ENCODE peak calls at places on chromosome 15, in nine cellular contexts. One of them, this sample, is unnamed.

GRCh38 chr15:98954411-98954810 is 53.2 kb downstream of the PGPEP1L start:
- DNase-seq in IMR-90: peak
- DNase-seq in fibroblast of pulmonary artery: peak
- DNase-seq in A172: peak
- DNase-seq in neuronal stem cell: no peak
- DNase-seq in OCI-M1: no peak
- DNase-seq in NCI-H460: no peak
- DNase-seq in M059J: peak
- DNase-seq in uterus: peak
- DNase-seq in this sample: no peak

GRCh38 chr15:85582719-85583089 is 202.3 kb downstream of the AKAP13 start:
- DNase-seq in M059J: no peak
- DNase-seq in NCI-H460: no peak
- DNase-seq in neuronal stem cell: no peak
- DNase-seq in uterus: peak
- DNase-seq in IMR-90: peak
- DNase-seq in fibroblast of pulmonary artery: no peak
- DNase-seq in OCI-M1: peak
- DNase-seq in A172: no peak
- DNase-seq in this sample: no peak

GRCh38 chr15:95141486-95141885 is 910.1 kb downstream of the MCTP2 start:
- DNase-seq in IMR-90: peak
- DNase-seq in A172: no peak
- DNase-seq in OCI-M1: no peak
- DNase-seq in fibroblast of pulmonary artery: peak
- DNase-seq in NCI-H460: no peak
- DNase-seq in M059J: no peak
- DNase-seq in uterus: no peak
- DNase-seq in neuronal stem cell: no peak
- DNase-seq in this sample: no peak

GRCh38 chr15:68187559-68187958 is 17.6 kb downstream of the CALML4 start:
- DNase-seq in fibroblast of pulmonary artery: peak
- DNase-seq in uterus: peak
- DNase-seq in A172: peak
- DNase-seq in IMR-90: peak
- DNase-seq in NCI-H460: no peak
- DNase-seq in M059J: peak
- DNase-seq in OCI-M1: no peak
- DNase-seq in neuronal stem cell: no peak
- DNase-seq in this sample: no peak

GRCh38 chr15:73323374-73323955 is 45.3 kb downstream of the HCN4 start:
- DNase-seq in neuronal stem cell: no peak
- DNase-seq in IMR-90: no peak
- DNase-seq in NCI-H460: no peak
- DNase-seq in OCI-M1: no peak
- DNase-seq in A172: no peak
- DNase-seq in M059J: no peak
- DNase-seq in fibroblast of pulmonary artery: no peak
- DNase-seq in uterus: no peak
- DNase-seq in this sample: no peak

GRCh38 chr15:58229297-58229768 is 91.2 kb downstream of the AQP9 start:
- DNase-seq in uterus: no peak
- DNase-seq in M059J: no peak
- DNase-seq in fibroblast of pulmonary artery: no peak
- DNase-seq in OCI-M1: no peak
- DNase-seq in neuronal stem cell: no peak
- DNase-seq in IMR-90: peak
- DNase-seq in NCI-H460: no peak
- DNase-seq in A172: no peak
- DNase-seq in this sample: no peak

GRCh38 chr15:77823736-77824135 is 191.0 kb upstream of the LINGO1 start:
- DNase-seq in IMR-90: no peak
- DNase-seq in fibroblast of pulmonary artery: no peak
- DNase-seq in neuronal stem cell: no peak
- DNase-seq in A172: no peak
- DNase-seq in OCI-M1: no peak
- DNase-seq in uterus: no peak
- DNase-seq in M059J: no peak
- DNase-seq in NCI-H460: no peak
- DNase-seq in this sample: no peak

GRCh38 chr15:34914316-34914715 is 55.2 kb downstream of the AQR start:
- DNase-seq in M059J: no peak
- DNase-seq in uterus: no peak
- DNase-seq in IMR-90: no peak
- DNase-seq in fibroblast of pulmonary artery: no peak
- DNase-seq in neuronal stem cell: no peak
- DNase-seq in A172: no peak
- DNase-seq in OCI-M1: no peak
- DNase-seq in NCI-H460: no peak
- DNase-seq in this sample: no peak

This sample was measured in HuH-7.